ENCODE peak calls at places on chromosome 3, in five cellular contexts. One of them, this sample, is unnamed.

GRCh38 chr3:152331975-152332374 is 63.2 kb downstream of the MBNL1 start:
- DNase-seq in K562: no peak
- DNase-seq in A549: peak; percentile 39
- DNase-seq in HepG2: no peak
- DNase-seq in IMR-90: peak; percentile 34
- DNase-seq in this sample: no peak

GRCh38 chr3:127547761-127548605 is 42.5 kb downstream of the TPRA1 start:
- DNase-seq in K562: peak; percentile 79
- DNase-seq in HepG2: peak; percentile 14
- DNase-seq in A549: peak; percentile 61
- DNase-seq in IMR-90: peak; percentile 19
- DNase-seq in this sample: peak; percentile 49

GRCh38 chr3:11610044-11610671 is 33.6 kb downstream of the VGLL4 start:
- DNase-seq in IMR-90: peak; percentile 65
- DNase-seq in K562: no peak
- DNase-seq in HepG2: peak; percentile 81
- DNase-seq in A549: no peak
- DNase-seq in this sample: no peak

GRCh38 chr3:153649286-153649839 is 471.8 kb upstream of the ARHGEF26 start:
- DNase-seq in HepG2: no peak
- DNase-seq in IMR-90: no peak
- DNase-seq in A549: no peak
- DNase-seq in K562: no peak
- DNase-seq in this sample: no peak

GRCh38 chr3:126134219-126134975 is 46.0 kb downstream of the ALDH1L1 start:
- DNase-seq in IMR-90: peak; percentile 36
- DNase-seq in A549: peak; percentile 32
- DNase-seq in K562: peak; percentile 61
- DNase-seq in HepG2: peak; percentile 31
- DNase-seq in this sample: peak; percentile 87

GRCh38 chr3:11224870-11225251 is 47.3 kb upstream of the ATG7 start:
- DNase-seq in K562: no peak
- DNase-seq in IMR-90: no peak
- DNase-seq in HepG2: no peak
- DNase-seq in A549: no peak
- DNase-seq in this sample: no peak

GRCh38 chr3:119731545-119732343 is 28.9 kb downstream of the CFAP91 start:
- DNase-seq in K562: no peak
- DNase-seq in IMR-90: peak; percentile 30
- DNase-seq in HepG2: no peak
- DNase-seq in A549: no peak
- DNase-seq in this sample: no peak

GRCh38 chr3:160685144-160685766 is 8.3 kb downstream of the ARL14 start:
- DNase-seq in IMR-90: peak; percentile 18
- DNase-seq in K562: no peak
- DNase-seq in HepG2: no peak
- DNase-seq in A549: peak; percentile 26
- DNase-seq in this sample: no peak

GRCh38 chr3:100412897-100413590 is 11.7 kb downstream of the LNP1 start:
- DNase-seq in A549: no peak
- DNase-seq in IMR-90: no peak
- DNase-seq in HepG2: no peak
- DNase-seq in K562: no peak
- DNase-seq in this sample: no peak

GRCh38 chr3:38966956-38967795 is 84.6 kb downstream of the SCN11A start:
- DNase-seq in HepG2: no peak
- DNase-seq in IMR-90: no peak
- DNase-seq in A549: no peak
- DNase-seq in K562: no peak
- DNase-seq in this sample: no peak

GRCh38 chr3:196617256-196617655 is 22.2 kb upstream of the NRROS start:
- DNase-seq in IMR-90: no peak
- DNase-seq in K562: no peak
- DNase-seq in HepG2: no peak
- DNase-seq in A549: no peak
- DNase-seq in this sample: no peak

GRCh38 chr3:8937064-8938020 is 25.9 kb downstream of the RAD18 start:
- DNase-seq in IMR-90: peak; percentile 89
- DNase-seq in K562: no peak
- DNase-seq in A549: peak; percentile 75
- DNase-seq in HepG2: peak; percentile 6
- DNase-seq in this sample: no peak

GRCh38 chr3:186993940-186994670 is 63.8 kb downstream of the ST6GAL1 start:
- DNase-seq in HepG2: no peak
- DNase-seq in K562: no peak
- DNase-seq in A549: no peak
- DNase-seq in IMR-90: peak; percentile 62
- DNase-seq in this sample: no peak

GRCh38 chr3:46693897-46694235 is 387 bp upstream of the ALS2CL start:
- DNase-seq in K562: no peak
- DNase-seq in A549: no peak
- DNase-seq in IMR-90: no peak
- DNase-seq in HepG2: no peak
- DNase-seq in this sample: no peak

GRCh38 chr3:197487911-197488391 is 67.8 kb downstream of the BDH1 start:
- DNase-seq in A549: peak; percentile 79
- DNase-seq in K562: no peak
- DNase-seq in IMR-90: peak; percentile 94
- DNase-seq in HepG2: peak; percentile 72
- DNase-seq in this sample: no peak

GRCh38 chr3:10928396-10928960 is 64.1 kb upstream of the SLC6A1 start:
- DNase-seq in A549: no peak
- DNase-seq in IMR-90: no peak
- DNase-seq in HepG2: no peak
- DNase-seq in K562: no peak
- DNase-seq in this sample: peak; percentile 13

GRCh38 chr3:32340039-32340438 is 51.6 kb upstream of the CMTM7 start:
- DNase-seq in K562: peak; percentile 48
- DNase-seq in IMR-90: peak; percentile 35
- DNase-seq in HepG2: peak; percentile 80
- DNase-seq in A549: peak; percentile 61
- DNase-seq in this sample: no peak

GRCh38 chr3:58104712-58105111 is 96.5 kb downstream of the FLNB start:
- DNase-seq in K562: no peak
- DNase-seq in IMR-90: no peak
- DNase-seq in A549: no peak
- DNase-seq in HepG2: no peak
- DNase-seq in this sample: no peak

GRCh38 chr3:28726840-28727239 is 378.2 kb upstream of the AZI2 start:
- DNase-seq in A549: peak; percentile 31
- DNase-seq in K562: peak; percentile 13
- DNase-seq in HepG2: peak; percentile 10
- DNase-seq in IMR-90: no peak
- DNase-seq in this sample: peak; percentile 56

GRCh38 chr3:150370129-150370602 is 37.9 kb upstream of the TSC22D2 start:
- DNase-seq in IMR-90: peak; percentile 97
- DNase-seq in HepG2: peak; percentile 24
- DNase-seq in A549: peak; percentile 95
- DNase-seq in K562: peak; percentile 43
- DNase-seq in this sample: peak; percentile 66

GRCh38 chr3:104437131-104437750 is 929.5 kb upstream of the ALCAM start:
- DNase-seq in HepG2: no peak
- DNase-seq in IMR-90: peak; percentile 53
- DNase-seq in A549: peak; percentile 55
- DNase-seq in K562: no peak
- DNase-seq in this sample: no peak

GRCh38 chr3:53287413-53287734 is 31.6 kb upstream of the TKT start:
- DNase-seq in HepG2: no peak
- DNase-seq in A549: no peak
- DNase-seq in K562: no peak
- DNase-seq in IMR-90: no peak
- DNase-seq in this sample: no peak

GRCh38 chr3:169759256-169759655 is 5.6 kb downstream of the TERC start:
- DNase-seq in A549: no peak
- DNase-seq in IMR-90: peak; percentile 75
- DNase-seq in HepG2: no peak
- DNase-seq in K562: no peak
- DNase-seq in this sample: no peak

GRCh38 chr3:16377847-16378302 is 112.9 kb downstream of the OXNAD1 start:
- DNase-seq in IMR-90: no peak
- DNase-seq in K562: no peak
- DNase-seq in HepG2: no peak
- DNase-seq in A549: no peak
- DNase-seq in this sample: no peak

GRCh38 chr3:34183581-34184313 is 385.3 kb downstream of the PDCD6IP start:
- DNase-seq in HepG2: no peak
- DNase-seq in K562: no peak
- DNase-seq in A549: no peak
- DNase-seq in IMR-90: no peak
- DNase-seq in this sample: no peak

GRCh38 chr3:114552527-114552812 is 258.6 kb downstream of the TIGIT start:
- DNase-seq in HepG2: no peak
- DNase-seq in A549: no peak
- DNase-seq in IMR-90: no peak
- DNase-seq in K562: no peak
- DNase-seq in this sample: no peak

DNA sequence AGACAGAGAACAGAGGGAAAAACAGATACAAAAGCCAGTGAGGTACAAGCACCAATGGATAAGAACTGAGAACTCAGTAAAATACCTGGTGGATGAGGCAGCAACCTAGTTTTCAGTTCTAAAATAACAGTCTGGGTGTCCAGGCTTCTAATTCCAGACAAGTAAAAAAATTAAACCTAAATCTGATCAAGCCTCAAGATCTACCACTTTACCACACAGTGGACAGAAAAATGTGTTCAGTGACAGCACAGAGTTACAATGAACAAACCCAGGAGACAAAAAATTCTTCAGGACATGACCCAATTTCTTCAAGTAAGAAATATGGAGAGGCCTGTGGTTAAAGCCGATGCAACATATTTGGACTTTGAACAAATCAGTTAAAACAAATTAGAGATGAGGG is 14.4 kb downstream of the CCNL1 start:
- DNase-seq in K562: no peak
- DNase-seq in A549: no peak
- DNase-seq in HepG2: no peak
- DNase-seq in IMR-90: no peak
- DNase-seq in this sample: no peak
- TF ChIP-seq RFX5 in K562: no peak
- TF ChIP-seq RFX5 in A549: no peak
- TF ChIP-seq RFX5 in HepG2: no peak
- TF ChIP-seq RFX5 in IMR-90: no peak
- TF ChIP-seq RFX5 in this sample: no peak

GRCh38 chr3:14783480-14784086 is 35.2 kb upstream of the FGD5 start:
- DNase-seq in A549: no peak
- DNase-seq in K562: no peak
- DNase-seq in IMR-90: no peak
- DNase-seq in HepG2: no peak
- DNase-seq in this sample: no peak

GRCh38 chr3:14784087-14784596 is 34.6 kb upstream of the FGD5 start:
- DNase-seq in HepG2: no peak
- DNase-seq in A549: no peak
- DNase-seq in IMR-90: no peak
- DNase-seq in K562: no peak
- DNase-seq in this sample: no peak

GRCh38 chr3:14785207-14786155 is 33.3 kb upstream of the FGD5 start:
- DNase-seq in HepG2: no peak
- DNase-seq in K562: no peak
- DNase-seq in IMR-90: no peak
- DNase-seq in A549: no peak
- DNase-seq in this sample: no peak

GRCh38 chr3:14779069-14779685 is 39.6 kb upstream of the FGD5 start:
- DNase-seq in HepG2: no peak
- DNase-seq in A549: no peak
- DNase-seq in K562: no peak
- DNase-seq in IMR-90: no peak
- DNase-seq in this sample: no peak

GRCh38 chr3:14780927-14781507 is 37.7 kb upstream of the FGD5 start:
- DNase-seq in HepG2: peak; percentile 61
- DNase-seq in K562: peak; percentile 43
- DNase-seq in IMR-90: peak; percentile 30
- DNase-seq in A549: peak; percentile 77
- DNase-seq in this sample: peak; percentile 85
- TF ChIP-seq RFX5 in HepG2: no peak
- TF ChIP-seq RFX5 in K562: no peak
- TF ChIP-seq RFX5 in IMR-90: no peak
- TF ChIP-seq RFX5 in A549: no peak
- TF ChIP-seq RFX5 in this sample: no peak

DNA sequence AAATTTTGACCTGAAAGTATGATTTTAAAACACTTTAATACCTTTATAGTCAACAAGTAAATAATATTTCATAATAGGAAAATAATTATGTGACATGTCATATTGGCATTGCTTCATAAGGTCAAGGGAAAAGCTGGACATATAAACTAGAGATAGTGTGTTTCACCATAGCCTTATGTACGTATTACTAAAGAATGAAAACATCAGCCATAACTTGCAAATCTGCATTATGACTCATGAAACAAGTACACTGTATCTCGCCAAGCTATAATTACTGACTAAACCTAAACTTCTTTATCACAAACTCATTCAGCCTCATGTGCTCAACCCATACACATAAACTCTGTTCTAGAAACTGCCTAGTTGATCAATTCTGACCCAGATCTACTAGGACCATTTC is 950.1 kb downstream of the FHIT start:
- DNase-seq in A549: no peak
- DNase-seq in HepG2: no peak
- DNase-seq in IMR-90: peak; percentile 94
- DNase-seq in K562: no peak
- DNase-seq in this sample: no peak
- TF ChIP-seq RFX5 in A549: no peak
- TF ChIP-seq RFX5 in HepG2: no peak
- TF ChIP-seq RFX5 in IMR-90: no peak
- TF ChIP-seq RFX5 in K562: no peak
- TF ChIP-seq RFX5 in this sample: no peak

DNA sequence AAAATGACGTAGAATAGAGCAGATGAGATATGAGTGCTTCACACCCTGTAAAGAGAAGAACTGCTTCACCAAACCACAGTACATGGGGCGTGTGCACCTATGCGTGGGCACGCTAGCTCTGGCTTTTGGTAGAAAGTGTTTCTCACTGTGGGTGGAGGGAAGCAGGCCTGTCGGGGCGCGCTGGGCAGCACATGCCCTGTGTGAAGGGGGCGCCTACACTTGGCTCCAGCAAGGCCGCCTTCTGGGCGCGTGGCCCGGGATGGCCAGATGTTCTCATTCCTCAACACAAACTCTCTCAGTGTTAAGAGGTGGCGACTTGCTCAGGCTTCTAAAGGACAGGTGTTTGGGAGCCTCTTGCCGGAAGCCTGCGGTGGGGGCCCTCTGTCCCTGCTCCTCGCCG is 90.0 kb downstream of the FBLN2 start:
- DNase-seq in IMR-90: no peak
- DNase-seq in HepG2: no peak
- DNase-seq in A549: no peak
- DNase-seq in K562: no peak
- DNase-seq in this sample: no peak
- TF ChIP-seq RFX5 in IMR-90: no peak
- TF ChIP-seq RFX5 in HepG2: no peak
- TF ChIP-seq RFX5 in A549: no peak
- TF ChIP-seq RFX5 in K562: no peak
- TF ChIP-seq RFX5 in this sample: no peak

This sample was measured in H1.